ENCODE peak calls at places on chromosomes 4 and X, in seven cellular contexts. One of them, this sample, is unnamed.

GRCh38 chr4:113683143-113683542 is 78.4 kb downstream of the CAMK2D start:
- DNase-seq in stomach: no peak
- DNase-seq in heart left ventricle: no peak
- DNase-seq in sigmoid colon: no peak
- DNase-seq in NB4: no peak
- DNase-seq in H54: no peak
- DNase-seq in adrenal gland: no peak
- DNase-seq in this sample: no peak

GRCh38 chr4:15541941-15542340 is 72.3 kb downstream of the CC2D2A start:
- DNase-seq in stomach: no peak
- DNase-seq in heart left ventricle: no peak
- DNase-seq in sigmoid colon: no peak
- DNase-seq in NB4: no peak
- DNase-seq in H54: no peak
- DNase-seq in adrenal gland: no peak
- DNase-seq in this sample: no peak

GRCh38 chr4:1532549-1533395 is 126.5 kb upstream of the NKX1-1 start:
- DNase-seq in stomach: no peak
- DNase-seq in heart left ventricle: peak
- DNase-seq in sigmoid colon: no peak
- DNase-seq in NB4: no peak
- DNase-seq in H54: no peak
- DNase-seq in adrenal gland: no peak
- DNase-seq in this sample: peak

GRCh38 chr4:1369484-1370079 is 22.6 kb downstream of the UVSSA start:
- DNase-seq in stomach: no peak
- DNase-seq in heart left ventricle: peak
- DNase-seq in sigmoid colon: no peak
- DNase-seq in NB4: no peak
- DNase-seq in H54: no peak
- DNase-seq in adrenal gland: no peak
- DNase-seq in this sample: no peak

GRCh38 chrX:358651-359143 is 28.0 kb downstream of the PPP2R3B start:
- DNase-seq in stomach: no peak
- DNase-seq in heart left ventricle: no peak
- DNase-seq in sigmoid colon: no peak
- DNase-seq in NB4: no peak
- DNase-seq in H54: no peak
- DNase-seq in adrenal gland: no peak
- DNase-seq in this sample: peak

GRCh38 chr4:65416875-65417274 is 253.4 kb downstream of the EPHA5 start:
- DNase-seq in stomach: peak
- DNase-seq in heart left ventricle: peak
- DNase-seq in sigmoid colon: no peak
- DNase-seq in NB4: no peak
- DNase-seq in H54: peak
- DNase-seq in adrenal gland: no peak
- DNase-seq in this sample: no peak

GRCh38 chr4:159360549-159360948 is 257.7 kb downstream of the RAPGEF2 start:
- DNase-seq in stomach: no peak
- DNase-seq in heart left ventricle: no peak
- DNase-seq in sigmoid colon: no peak
- DNase-seq in NB4: no peak
- DNase-seq in H54: no peak
- DNase-seq in adrenal gland: no peak
- DNase-seq in this sample: no peak

GRCh38 chrX:103428525-103428924 is 52.2 kb downstream of the BEX3 start:
- DNase-seq in stomach: no peak
- DNase-seq in heart left ventricle: no peak
- DNase-seq in sigmoid colon: no peak
- DNase-seq in NB4: no peak
- DNase-seq in H54: no peak
- DNase-seq in adrenal gland: no peak
- DNase-seq in this sample: no peak

GRCh38 chr4:98546910-98547544 is 111.4 kb downstream of the TSPAN5 start:
- DNase-seq in stomach: no peak
- DNase-seq in heart left ventricle: no peak
- DNase-seq in sigmoid colon: peak
- DNase-seq in NB4: no peak
- DNase-seq in H54: peak
- DNase-seq in adrenal gland: no peak
- DNase-seq in this sample: no peak

GRCh38 chrX:19912-20571 is 261.1 kb upstream of the PLCXD1 start:
- DNase-seq in stomach: no peak
- DNase-seq in heart left ventricle: no peak
- DNase-seq in sigmoid colon: peak
- DNase-seq in NB4: peak
- DNase-seq in H54: no peak
- DNase-seq in adrenal gland: no peak
- DNase-seq in this sample: peak

GRCh38 chrX:148500428-148501120 is at the start of gene AFF2:
- DNase-seq in stomach: peak
- DNase-seq in heart left ventricle: peak
- DNase-seq in sigmoid colon: no peak
- DNase-seq in NB4: peak
- DNase-seq in H54: no peak
- DNase-seq in adrenal gland: peak
- DNase-seq in this sample: peak

GRCh38 chr4:115515379-115516171 is 402.2 kb upstream of the NDST4 start:
- DNase-seq in stomach: no peak
- DNase-seq in heart left ventricle: no peak
- DNase-seq in sigmoid colon: no peak
- DNase-seq in NB4: peak
- DNase-seq in H54: no peak
- DNase-seq in adrenal gland: no peak
- DNase-seq in this sample: no peak

GRCh38 chr4:165288639-165289428 is 38.6 kb upstream of the MSMO1 start:
- DNase-seq in stomach: no peak
- DNase-seq in heart left ventricle: no peak
- DNase-seq in sigmoid colon: no peak
- DNase-seq in NB4: peak
- DNase-seq in H54: no peak
- DNase-seq in adrenal gland: no peak
- DNase-seq in this sample: no peak

GRCh38 chr4:1244081-1244977 is 4.6 kb downstream of the CTBP1 start:
- DNase-seq in stomach: no peak
- DNase-seq in heart left ventricle: peak
- DNase-seq in sigmoid colon: peak
- DNase-seq in NB4: no peak
- DNase-seq in H54: no peak
- DNase-seq in adrenal gland: peak
- DNase-seq in this sample: peak

GRCh38 chrX:77415161-77415560 is 32.0 kb upstream of the FGF16 start:
- DNase-seq in stomach: no peak
- DNase-seq in heart left ventricle: no peak
- DNase-seq in sigmoid colon: no peak
- DNase-seq in NB4: peak
- DNase-seq in H54: no peak
- DNase-seq in adrenal gland: no peak
- DNase-seq in this sample: no peak

GRCh38 chr4:74504212-74504611 is 59.3 kb downstream of the AREG start:
- DNase-seq in stomach: no peak
- DNase-seq in heart left ventricle: no peak
- DNase-seq in sigmoid colon: no peak
- DNase-seq in NB4: no peak
- DNase-seq in H54: no peak
- DNase-seq in adrenal gland: no peak
- DNase-seq in this sample: no peak

GRCh38 chr4:108342325-108342986 is 173.7 kb upstream of the LEF1 start:
- DNase-seq in stomach: no peak
- DNase-seq in heart left ventricle: no peak
- DNase-seq in sigmoid colon: no peak
- DNase-seq in NB4: no peak
- DNase-seq in H54: no peak
- DNase-seq in adrenal gland: no peak
- DNase-seq in this sample: no peak

GRCh38 chrX:151801980-151802379 is 67.4 kb downstream of the CNGA2 start:
- DNase-seq in stomach: no peak
- DNase-seq in heart left ventricle: no peak
- DNase-seq in sigmoid colon: no peak
- DNase-seq in NB4: peak
- DNase-seq in H54: no peak
- DNase-seq in adrenal gland: no peak
- DNase-seq in this sample: no peak

DNA sequence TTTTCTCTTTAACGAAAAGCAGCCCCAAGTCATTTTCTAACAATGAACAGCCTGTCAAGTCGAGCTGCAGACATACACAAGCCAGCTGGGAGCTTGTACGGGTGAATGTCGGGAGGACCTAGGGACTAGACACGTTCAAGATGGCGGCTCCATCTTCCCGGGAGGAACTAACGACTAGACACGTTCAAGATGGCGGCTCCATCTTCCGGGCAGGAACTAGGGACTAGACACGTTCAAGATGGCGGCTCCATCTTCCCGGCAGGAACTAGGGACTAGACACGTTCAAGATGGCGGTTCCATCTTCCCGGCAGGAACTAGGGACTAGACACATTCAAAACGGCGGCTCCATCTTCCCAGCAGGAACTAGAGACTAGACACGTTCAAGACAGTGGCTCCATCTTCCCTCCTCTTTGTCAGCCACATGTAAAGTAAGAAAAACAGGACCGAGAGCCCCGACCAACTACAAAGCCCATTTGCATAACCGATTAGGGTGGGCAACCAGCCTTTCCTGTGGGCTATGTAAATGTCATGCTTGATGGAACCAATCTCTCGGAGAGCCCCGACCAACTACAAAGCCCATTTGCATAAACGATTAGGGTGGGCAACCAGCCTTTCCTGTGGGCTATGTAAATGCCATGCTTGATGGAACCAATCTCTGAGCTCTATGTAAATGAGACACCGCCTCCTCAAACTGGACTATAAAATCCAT is 175.5 kb downstream of the DHRSX start:
- DNase-seq in stomach: peak
- DNase-seq in heart left ventricle: peak
- DNase-seq in sigmoid colon: peak
- DNase-seq in NB4: no peak
- DNase-seq in H54: no peak
- DNase-seq in adrenal gland: peak
- DNase-seq in this sample: peak
- TF ChIP-seq POLR2A in stomach: no peak
- TF ChIP-seq POLR2A in heart left ventricle: no peak
- TF ChIP-seq POLR2A in sigmoid colon: no peak
- TF ChIP-seq POLR2A in NB4: no peak
- TF ChIP-seq POLR2A in H54: no peak
- TF ChIP-seq POLR2A in adrenal gland: no peak
- TF ChIP-seq POLR2A in this sample: no peak

GRCh38 chrX:132022863-132023116 is 312 bp upstream of the STK26 start:
- DNase-seq in stomach: no peak
- DNase-seq in heart left ventricle: peak
- DNase-seq in sigmoid colon: no peak
- DNase-seq in NB4: no peak
- DNase-seq in H54: no peak
- DNase-seq in adrenal gland: no peak
- DNase-seq in this sample: no peak

GRCh38 chrX:132025085-132025484 is 2.0 kb downstream of the STK26 start:
- DNase-seq in stomach: no peak
- DNase-seq in heart left ventricle: no peak
- DNase-seq in sigmoid colon: no peak
- DNase-seq in NB4: peak
- DNase-seq in H54: no peak
- DNase-seq in adrenal gland: no peak
- DNase-seq in this sample: no peak

GRCh38 chrX:132023117-132023895 is at the start of gene STK26:
- DNase-seq in stomach: peak
- DNase-seq in heart left ventricle: peak
- DNase-seq in sigmoid colon: peak
- DNase-seq in NB4: peak
- DNase-seq in H54: peak
- DNase-seq in adrenal gland: peak
- DNase-seq in this sample: peak

GRCh38 chrX:132022115-132022862 is 813 bp upstream of the STK26 start:
- DNase-seq in stomach: no peak
- DNase-seq in heart left ventricle: no peak
- DNase-seq in sigmoid colon: no peak
- DNase-seq in NB4: peak
- DNase-seq in H54: no peak
- DNase-seq in adrenal gland: no peak
- DNase-seq in this sample: no peak

DNA sequence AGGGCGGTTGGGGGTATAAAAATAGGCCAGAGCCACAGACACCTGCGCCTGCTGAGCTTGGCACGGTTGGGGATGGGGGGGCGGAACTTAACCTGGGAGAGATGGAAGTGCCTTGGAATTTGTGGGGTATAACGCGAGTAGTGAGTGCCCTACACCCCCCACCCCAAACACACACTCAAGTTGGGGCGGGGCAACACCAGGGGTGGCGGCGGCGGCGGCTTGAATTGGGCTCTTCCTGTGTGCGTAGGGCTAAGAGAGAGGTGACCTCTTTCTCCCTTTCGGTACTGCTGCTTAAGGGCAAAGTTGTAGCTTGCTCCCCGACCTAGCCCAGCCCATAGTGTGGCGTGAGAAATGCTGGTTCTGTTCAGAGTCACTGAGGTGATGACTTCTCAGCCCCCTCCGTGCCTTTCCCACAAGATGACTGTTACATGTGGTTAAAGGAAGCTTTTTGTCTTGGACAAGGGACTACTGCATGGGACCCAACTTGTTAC is 839 bp downstream of the STK26 start:
- DNase-seq in stomach: no peak
- DNase-seq in heart left ventricle: peak
- DNase-seq in sigmoid colon: no peak
- DNase-seq in NB4: peak
- DNase-seq in H54: peak
- DNase-seq in adrenal gland: no peak
- DNase-seq in this sample: peak
- TF ChIP-seq POLR2A in stomach: no peak
- TF ChIP-seq POLR2A in heart left ventricle: no peak
- TF ChIP-seq POLR2A in sigmoid colon: no peak
- TF ChIP-seq POLR2A in NB4: peak
- TF ChIP-seq POLR2A in H54: no peak
- TF ChIP-seq POLR2A in adrenal gland: no peak
- TF ChIP-seq POLR2A in this sample: no peak

GRCh38 chrX:63754860-63755579 is 30.0 kb downstream of the ARHGEF9 start:
- DNase-seq in stomach: peak
- DNase-seq in heart left ventricle: peak
- DNase-seq in sigmoid colon: peak
- DNase-seq in NB4: peak
- DNase-seq in H54: peak
- DNase-seq in adrenal gland: peak
- DNase-seq in this sample: peak
- TF ChIP-seq POLR2A in stomach: no peak
- TF ChIP-seq POLR2A in heart left ventricle: peak
- TF ChIP-seq POLR2A in sigmoid colon: peak
- TF ChIP-seq POLR2A in NB4: peak
- TF ChIP-seq POLR2A in H54: peak
- TF ChIP-seq POLR2A in adrenal gland: peak
- TF ChIP-seq POLR2A in this sample: no peak

DNA sequence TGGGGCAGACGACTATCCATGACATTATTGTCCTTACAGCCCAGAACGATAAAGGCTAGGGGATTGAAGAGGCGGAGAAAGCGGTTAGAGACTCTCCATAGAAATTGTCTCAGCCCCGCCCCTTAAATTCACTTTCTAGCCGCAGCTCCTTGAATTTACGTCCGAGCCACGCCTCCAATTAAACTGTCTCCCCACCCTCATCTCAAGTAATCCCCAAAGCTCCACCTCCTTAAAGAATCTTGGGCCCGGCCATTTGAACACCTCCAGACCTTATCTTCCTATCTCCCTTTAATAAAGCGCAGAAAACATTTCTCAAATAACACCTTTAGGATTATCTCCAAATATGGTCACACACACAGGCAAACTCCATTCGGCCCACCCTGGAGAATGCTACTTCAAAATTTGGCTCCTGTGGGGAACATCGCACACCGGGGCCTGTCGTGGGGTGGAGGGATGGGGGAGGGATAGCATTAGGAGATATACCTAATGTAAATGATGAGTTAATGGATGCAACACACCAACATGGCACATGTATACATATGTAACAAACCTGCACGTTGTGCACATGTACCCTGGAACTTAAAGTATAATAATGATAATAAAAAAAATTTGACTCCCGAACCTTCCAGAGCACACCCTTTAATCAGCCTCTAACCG is 7.2 kb upstream of the MAGIX start:
- DNase-seq in stomach: peak
- DNase-seq in heart left ventricle: no peak
- DNase-seq in sigmoid colon: peak
- DNase-seq in NB4: peak
- DNase-seq in H54: no peak
- DNase-seq in adrenal gland: peak
- DNase-seq in this sample: no peak
- TF ChIP-seq POLR2A in stomach: no peak
- TF ChIP-seq POLR2A in heart left ventricle: no peak
- TF ChIP-seq POLR2A in sigmoid colon: no peak
- TF ChIP-seq POLR2A in NB4: no peak
- TF ChIP-seq POLR2A in H54: no peak
- TF ChIP-seq POLR2A in adrenal gland: no peak
- TF ChIP-seq POLR2A in this sample: no peak

This sample was measured in spleen.